ENCODE peak calls at places on chromosomes 16 and 17, in eight cellular contexts. One of them, this sample, is unnamed.

GRCh38 chr16:81630632-81631026 is 148.5 kb upstream of the PLCG2 start:
- DNase-seq in brain microvascular endothelial cell: no peak
- DNase-seq in NCI-H510A: no peak
- DNase-seq in heart left ventricle: no peak
- DNase-seq in ascending aorta: no peak
- DNase-seq in lower leg skin: no peak
- DNase-seq in substantia nigra: no peak
- DNase-seq in NCI-H1105 treated with DMSO at 0.1 percent for 48 hours: peak; percentile 84
- DNase-seq in this sample: no peak

GRCh38 chr17:37360632-37361031 is 15.2 kb upstream of the C17orf78 start:
- DNase-seq in brain microvascular endothelial cell: no peak
- DNase-seq in NCI-H510A: no peak
- DNase-seq in heart left ventricle: no peak
- DNase-seq in ascending aorta: no peak
- DNase-seq in lower leg skin: no peak
- DNase-seq in substantia nigra: no peak
- DNase-seq in NCI-H1105 treated with DMSO at 0.1 percent for 48 hours: no peak
- DNase-seq in this sample: no peak

GRCh38 chr17:75980188-75981018 is 1.4 kb downstream of the TEN1 start:
- DNase-seq in brain microvascular endothelial cell: no peak
- DNase-seq in NCI-H510A: no peak
- DNase-seq in heart left ventricle: no peak
- DNase-seq in ascending aorta: no peak
- DNase-seq in lower leg skin: no peak
- DNase-seq in substantia nigra: no peak
- DNase-seq in NCI-H1105 treated with DMSO at 0.1 percent for 48 hours: no peak
- DNase-seq in this sample: no peak

GRCh38 chr17:50147841-50148225 is 2.6 kb downstream of the PPP1R9B start:
- DNase-seq in brain microvascular endothelial cell: no peak
- DNase-seq in NCI-H510A: no peak
- DNase-seq in heart left ventricle: peak; percentile 74
- DNase-seq in ascending aorta: no peak
- DNase-seq in lower leg skin: no peak
- DNase-seq in substantia nigra: no peak
- DNase-seq in NCI-H1105 treated with DMSO at 0.1 percent for 48 hours: no peak
- DNase-seq in this sample: no peak

GRCh38 chr16:11181889-11182279 is 74.1 kb downstream of the SOCS1 start:
- DNase-seq in brain microvascular endothelial cell: no peak
- DNase-seq in NCI-H510A: no peak
- DNase-seq in heart left ventricle: no peak
- DNase-seq in ascending aorta: no peak
- DNase-seq in lower leg skin: peak; percentile 54
- DNase-seq in substantia nigra: no peak
- DNase-seq in NCI-H1105 treated with DMSO at 0.1 percent for 48 hours: no peak
- DNase-seq in this sample: no peak

GRCh38 chr17:9132944-9133610 is 111.8 kb downstream of the NTN1 start:
- DNase-seq in brain microvascular endothelial cell: no peak
- DNase-seq in NCI-H510A: no peak
- DNase-seq in heart left ventricle: no peak
- DNase-seq in ascending aorta: no peak
- DNase-seq in lower leg skin: no peak
- DNase-seq in substantia nigra: no peak
- DNase-seq in NCI-H1105 treated with DMSO at 0.1 percent for 48 hours: no peak
- DNase-seq in this sample: no peak

GRCh38 chr16:69871708-69872107 is 79.4 kb upstream of the CLEC18A start:
- DNase-seq in brain microvascular endothelial cell: no peak
- DNase-seq in NCI-H510A: no peak
- DNase-seq in heart left ventricle: no peak
- DNase-seq in ascending aorta: no peak
- DNase-seq in lower leg skin: no peak
- DNase-seq in substantia nigra: no peak
- DNase-seq in NCI-H1105 treated with DMSO at 0.1 percent for 48 hours: no peak
- DNase-seq in this sample: no peak

GRCh38 chr16:3492356-3492755 is 2.9 kb downstream of the C16orf90 start:
- DNase-seq in brain microvascular endothelial cell: no peak
- DNase-seq in NCI-H510A: no peak
- DNase-seq in heart left ventricle: no peak
- DNase-seq in ascending aorta: no peak
- DNase-seq in lower leg skin: no peak
- DNase-seq in substantia nigra: no peak
- DNase-seq in NCI-H1105 treated with DMSO at 0.1 percent for 48 hours: no peak
- DNase-seq in this sample: no peak